ENCODE peak calls at places on chromosomes 3 and 15, in six cellular contexts. N is SHP77 treated with DMSO at 0.1 percent for 48 hours; L is left ventricle myocardium superior; V is tibial artery; X is posterior cingulate gyrus; B is activated CD4-positive, alpha-beta T cell treated with anti-CD3 and anti-CD28 coated beads, Interleukin-2, amount 50 U/mL, for 4 hours. T is an unnamed sample.

GRCh38 chr3:30747771-30748281 is 141.4 kb downstream of the TGFBR2 start:
- DNase-seq in N (no peak), L (no peak), V (no peak), X (no peak), B (no peak), T (no peak)

GRCh38 chr3:120171134-120171863 is 77.1 kb upstream of the GSK3B start:
- DNase-seq in N (no peak), L (no peak), V (no peak), X (no peak), B (no peak), T (no peak)

GRCh38 chr3:148873928-148874326 is 8.8 kb downstream of the CPA3 start:
- DNase-seq in N (peak), L (no peak), V (no peak), X (no peak), B (no peak), T (no peak)

GRCh38 chr15:56659197-56659596 is 74.1 kb downstream of the ZNF280D start:
- DNase-seq in N (no peak), L (no peak), V (no peak), X (no peak), B (no peak), T (no peak)

GRCh38 chr3:16864610-16865313 is 20.0 kb upstream of the PLCL2 start:
- DNase-seq in N (no peak), L (no peak), V (no peak), X (no peak), B (no peak), T (no peak)

GRCh38 chr15:72168131-72168825 is 29.3 kb downstream of the GRAMD2A start:
- DNase-seq in N (no peak), L (peak), V (no peak), X (no peak), B (no peak), T (no peak)

GRCh38 chr3:126111126-126111551 is 27.2 kb upstream of the SLC41A3 start:
- DNase-seq in N (no peak), L (no peak), V (peak), X (no peak), B (no peak), T (peak)

GRCh38 chr15:59224474-59224873 is 17.8 kb downstream of the LDHAL6B start:
- DNase-seq in N (no peak), L (peak), V (no peak), X (no peak), B (no peak), T (no peak)

GRCh38 chr3:86993704-86994103 is 2.8 kb upstream of the VGLL3 start:
- DNase-seq in N (no peak), L (no peak), V (no peak), X (no peak), B (no peak), T (no peak)

GRCh38 chr15:34241376-34242350 is 16.8 kb downstream of the EMC4 start:
- DNase-seq in N (no peak), L (no peak), V (no peak), X (no peak), B (peak), T (no peak)

GRCh38 chr3:108554913-108555571 is 34.2 kb downstream of the CIP2A start:
- DNase-seq in N (no peak), L (no peak), V (no peak), X (no peak), B (no peak), T (no peak)

GRCh38 chr15:87522997-87523396 is 733.5 kb downstream of the NTRK3 start:
- DNase-seq in N (no peak), L (no peak), V (no peak), X (no peak), B (no peak), T (no peak)

GRCh38 chr15:60643490-60644040 is 164.6 kb upstream of the ICE2 start:
- DNase-seq in N (no peak), L (no peak), V (no peak), X (no peak), B (no peak), T (no peak)

GRCh38 chr3:111763968-111764367 is 95.1 kb upstream of the PHLDB2 start:
- DNase-seq in N (no peak), L (no peak), V (peak), X (no peak), B (no peak), T (no peak)

GRCh38 chr15:99440551-99441426 is 125.0 kb upstream of the MEF2A start:
- DNase-seq in N (no peak), L (no peak), V (no peak), X (no peak), B (no peak), T (peak)

GRCh38 chr3:177776656-177777055 is 579.4 kb upstream of the TBL1XR1 start:
- DNase-seq in N (peak), L (no peak), V (no peak), X (no peak), B (no peak), T (no peak)

GRCh38 chr15:67061811-67062348 is 3.5 kb upstream of the SMAD3 start:
- DNase-seq in N (no peak), L (no peak), V (no peak), X (no peak), B (no peak), T (no peak)

GRCh38 chr3:149809694-149810093 is 3.3 kb upstream of the RNF13 start:
- DNase-seq in N (no peak), L (no peak), V (no peak), X (no peak), B (no peak), T (no peak)

GRCh38 chr15:75368689-75369239 is 357 bp upstream of the MAN2C1 start:
- DNase-seq in N (no peak), L (no peak), V (no peak), X (no peak), B (no peak), T (no peak)

GRCh38 chr3:36477655-36478054 is 97.4 kb downstream of the STAC start:
- DNase-seq in N (no peak), L (no peak), V (peak), X (no peak), B (no peak), T (no peak)

GRCh38 chr3:71647751-71648150 is 64.2 kb upstream of the FOXP1 start:
- DNase-seq in N (no peak), L (no peak), V (no peak), X (no peak), B (no peak), T (no peak)

GRCh38 chr3:43996379-43997301 is 245.0 kb upstream of the TOPAZ1 start:
- DNase-seq in N (no peak), L (no peak), V (no peak), X (peak), B (no peak), T (no peak)

GRCh38 chr3:197338586-197338985 is 40.2 kb upstream of the DLG1 start:
- DNase-seq in N (no peak), L (no peak), V (no peak), X (no peak), B (no peak), T (no peak)

GRCh38 chr3:57752307-57752706 is 3.8 kb upstream of the SLMAP start:
- DNase-seq in N (no peak), L (no peak), V (no peak), X (no peak), B (no peak), T (no peak)

GRCh38 chr3:33363113-33363800 is 76.9 kb downstream of the UBP1 start:
- DNase-seq in N (no peak), L (no peak), V (no peak), X (no peak), B (no peak), T (no peak)

T was measured in coronary artery.